ENCODE peak calls at places on chromosomes 7 and 10, in eight cellular contexts. C, A, P, S, Y, T, N and B are unnamed samples.

GRCh38 chr10:42987575-42987974 is 89.3 kb upstream of the RET start:
- DNase-seq in C (no peak), A (no peak), P (no peak), S (no peak), Y (no peak), T (no peak), N (no peak), B (no peak)

GRCh38 chr10:30784521-30784895 is 155.0 kb upstream of the LYZL2 start:
- DNase-seq in C (no peak), A (no peak), P (peak), S (no peak), Y (no peak), T (no peak), N (no peak), B (no peak)

GRCh38 chr7:151895695-151896485 is 19.0 kb upstream of the PRKAG2 start:
- DNase-seq in C (no peak), A (no peak), P (no peak), S (no peak), Y (no peak), T (no peak), N (no peak), B (no peak)

GRCh38 chr7:90797596-90797995 is 201.5 kb downstream of the CDK14 start:
- DNase-seq in C (no peak), A (no peak), P (no peak), S (no peak), Y (no peak), T (no peak), N (no peak), B (no peak)

GRCh38 chr7:103446046-103446520 is at the start of gene SLC26A5:
- DNase-seq in C (no peak), A (peak), P (no peak), S (no peak), Y (peak), T (no peak), N (no peak), B (no peak)

GRCh38 chr7:112233048-112233697 is 26.7 kb downstream of the ZNF277 start:
- DNase-seq in C (no peak), A (no peak), P (no peak), S (no peak), Y (no peak), T (no peak), N (no peak), B (no peak)

GRCh38 chr7:133119067-133119466 is 37.2 kb upstream of the CHCHD3 start:
- DNase-seq in C (no peak), A (no peak), P (no peak), S (no peak), Y (no peak), T (no peak), N (no peak), B (no peak)

GRCh38 chr10:132142396-132143161 is 44.2 kb upstream of the DPYSL4 start:
- DNase-seq in C (no peak), A (peak), P (peak), S (peak), Y (peak), T (peak), N (peak), B (peak)

GRCh38 chr10:49601857-49602256 is 8.3 kb upstream of the SLC18A3 start:
- DNase-seq in C (no peak), A (peak), P (no peak), S (no peak), Y (no peak), T (no peak), N (no peak), B (peak)

GRCh38 chr7:96026006-96026405 is 253.7 kb downstream of the DYNC1I1 start:
- DNase-seq in C (no peak), A (no peak), P (no peak), S (no peak), Y (no peak), T (no peak), N (no peak), B (no peak)

GRCh38 chr7:118085000-118085399 is 99.0 kb upstream of the LSM8 start:
- DNase-seq in C (no peak), A (no peak), P (no peak), S (no peak), Y (no peak), T (no peak), N (no peak), B (no peak)

GRCh38 chr10:22321831-22322662 is 1.1 kb downstream of the BMI1 start:
- DNase-seq in C (no peak), A (no peak), P (peak), S (peak), Y (no peak), T (no peak), N (peak), B (no peak)

GRCh38 chr7:137408096-137408495 is 64.6 kb upstream of the PTN start:
- DNase-seq in C (no peak), A (no peak), P (no peak), S (no peak), Y (no peak), T (no peak), N (no peak), B (no peak)

GRCh38 chr7:111357691-111358090 is 204.6 kb downstream of the IMMP2L start:
- DNase-seq in C (peak), A (peak), P (no peak), S (no peak), Y (no peak), T (peak), N (no peak), B (no peak)

GRCh38 chr7:3965794-3966395 is 664.8 kb downstream of the SDK1 start:
- DNase-seq in C (no peak), A (no peak), P (no peak), S (no peak), Y (no peak), T (no peak), N (no peak), B (no peak)

GRCh38 chr10:28155726-28156125 is 147.1 kb downstream of the MPP7 start:
- DNase-seq in C (no peak), A (no peak), P (no peak), S (no peak), Y (no peak), T (no peak), N (no peak), B (no peak)

GRCh38 chr7:86598311-86598710 is 45.4 kb upstream of the GRM3 start:
- DNase-seq in C (no peak), A (no peak), P (no peak), S (no peak), Y (no peak), T (no peak), N (no peak), B (no peak)